ENCODE peak calls at places on chromosome X, in four cellular contexts. One of them, this sample, is unnamed.

GRCh38 chrX:9464435-9465371 is at the start of gene TBL1X:
- DNase-seq in psoas muscle: peak
- DNase-seq in NCI-H1105: no peak
- DNase-seq in brain microvascular endothelial cell: no peak
- DNase-seq in this sample: no peak

GRCh38 chrX:75061701-75062100 is 94.4 kb downstream of the ABCB7 start:
- DNase-seq in psoas muscle: no peak
- DNase-seq in NCI-H1105: no peak
- DNase-seq in brain microvascular endothelial cell: no peak
- DNase-seq in this sample: no peak

GRCh38 chrX:74656079-74656745 is 41.8 kb upstream of the RLIM start:
- DNase-seq in psoas muscle: no peak
- DNase-seq in NCI-H1105: no peak
- DNase-seq in brain microvascular endothelial cell: no peak
- DNase-seq in this sample: peak

GRCh38 chrX:29926659-29927058 is 288.7 kb upstream of the MAGEB2 start:
- DNase-seq in psoas muscle: no peak
- DNase-seq in NCI-H1105: no peak
- DNase-seq in brain microvascular endothelial cell: no peak
- DNase-seq in this sample: no peak

GRCh38 chrX:103250977-103251376 is 4.0 kb downstream of the TCEAL8 start:
- DNase-seq in psoas muscle: no peak
- DNase-seq in NCI-H1105: no peak
- DNase-seq in brain microvascular endothelial cell: no peak
- DNase-seq in this sample: no peak

GRCh38 chrX:115232933-115233496 is 881 bp downstream of the LRCH2 start:
- DNase-seq in psoas muscle: no peak
- DNase-seq in NCI-H1105: no peak
- DNase-seq in brain microvascular endothelial cell: no peak
- DNase-seq in this sample: no peak

GRCh38 chrX:133435544-133436124 is 20.3 kb upstream of the GPC4 start:
- DNase-seq in psoas muscle: no peak
- DNase-seq in NCI-H1105: no peak
- DNase-seq in brain microvascular endothelial cell: no peak
- DNase-seq in this sample: no peak

GRCh38 chrX:85024044-85024443 is 20.4 kb downstream of the APOOL start:
- DNase-seq in psoas muscle: no peak
- DNase-seq in NCI-H1105: no peak
- DNase-seq in brain microvascular endothelial cell: no peak
- DNase-seq in this sample: no peak

GRCh38 chrX:150508461-150509367 is 59.7 kb upstream of the MTM1 start:
- DNase-seq in psoas muscle: peak
- DNase-seq in NCI-H1105: peak
- DNase-seq in brain microvascular endothelial cell: no peak
- DNase-seq in this sample: no peak

GRCh38 chrX:10109695-10110094 is 47.1 kb upstream of the CLCN4 start:
- DNase-seq in psoas muscle: peak
- DNase-seq in NCI-H1105: no peak
- DNase-seq in brain microvascular endothelial cell: no peak
- DNase-seq in this sample: no peak

GRCh38 chrX:109911046-109911445 is 91.9 kb upstream of the TMEM164 start:
- DNase-seq in psoas muscle: no peak
- DNase-seq in NCI-H1105: no peak
- DNase-seq in brain microvascular endothelial cell: no peak
- DNase-seq in this sample: no peak

GRCh38 chrX:83521905-83522304 is 13.8 kb downstream of the POU3F4 start:
- DNase-seq in psoas muscle: no peak
- DNase-seq in NCI-H1105: no peak
- DNase-seq in brain microvascular endothelial cell: no peak
- DNase-seq in this sample: no peak

GRCh38 chrX:134431894-134432293 is 28.1 kb upstream of the HPRT1 start:
- DNase-seq in psoas muscle: no peak
- DNase-seq in NCI-H1105: no peak
- DNase-seq in brain microvascular endothelial cell: peak
- DNase-seq in this sample: peak

GRCh38 chrX:68721991-68722860 is 74.8 kb downstream of the STARD8 start:
- DNase-seq in psoas muscle: no peak
- DNase-seq in NCI-H1105: no peak
- DNase-seq in brain microvascular endothelial cell: no peak
- DNase-seq in this sample: no peak

GRCh38 chrX:368811-369562 is 17.7 kb downstream of the PPP2R3B start:
- DNase-seq in psoas muscle: no peak
- DNase-seq in NCI-H1105: no peak
- DNase-seq in brain microvascular endothelial cell: peak
- DNase-seq in this sample: peak

GRCh38 chrX:53287493-53288138 is 6.2 kb upstream of the IQSEC2 start:
- DNase-seq in psoas muscle: peak
- DNase-seq in NCI-H1105: peak
- DNase-seq in brain microvascular endothelial cell: peak
- DNase-seq in this sample: peak

GRCh38 chrX:143661286-143661685 is 25.4 kb upstream of the SLITRK4 start:
- DNase-seq in psoas muscle: no peak
- DNase-seq in NCI-H1105: no peak
- DNase-seq in brain microvascular endothelial cell: no peak
- DNase-seq in this sample: no peak

GRCh38 chrX:56802921-56803848 is 74.1 kb downstream of the NBDY start:
- DNase-seq in psoas muscle: peak
- DNase-seq in NCI-H1105: peak
- DNase-seq in brain microvascular endothelial cell: peak
- DNase-seq in this sample: peak

GRCh38 chrX:153878285-153878779 is 7.6 kb downstream of the L1CAM start:
- DNase-seq in psoas muscle: no peak
- DNase-seq in NCI-H1105: no peak
- DNase-seq in brain microvascular endothelial cell: no peak
- DNase-seq in this sample: no peak

GRCh38 chrX:134717698-134718328 is 59.5 kb upstream of the PLAC1 start:
- DNase-seq in psoas muscle: no peak
- DNase-seq in NCI-H1105: no peak
- DNase-seq in brain microvascular endothelial cell: no peak
- DNase-seq in this sample: peak

GRCh38 chrX:24298191-24298590 is 15.7 kb downstream of the SUPT20HL2 start:
- DNase-seq in psoas muscle: no peak
- DNase-seq in NCI-H1105: no peak
- DNase-seq in brain microvascular endothelial cell: no peak
- DNase-seq in this sample: peak

GRCh38 chrX:154463611-154464220 is 5.6 kb downstream of the PLXNA3 start:
- DNase-seq in psoas muscle: no peak
- DNase-seq in NCI-H1105: no peak
- DNase-seq in brain microvascular endothelial cell: no peak
- DNase-seq in this sample: no peak

GRCh38 chrX:65522739-65523372 is 11.7 kb downstream of the LAS1L start:
- DNase-seq in psoas muscle: no peak
- DNase-seq in NCI-H1105: no peak
- DNase-seq in brain microvascular endothelial cell: peak
- DNase-seq in this sample: peak

GRCh38 chrX:155070038-155070437 is 898 bp downstream of the CMC4 start:
- DNase-seq in psoas muscle: no peak
- DNase-seq in NCI-H1105: no peak
- DNase-seq in brain microvascular endothelial cell: no peak
- DNase-seq in this sample: peak

GRCh38 chrX:13048265-13048664 is 3.8 kb upstream of the FAM9C start:
- DNase-seq in psoas muscle: no peak
- DNase-seq in NCI-H1105: no peak
- DNase-seq in brain microvascular endothelial cell: peak
- DNase-seq in this sample: no peak

GRCh38 chrX:9537781-9538180 is 72.9 kb downstream of the TBL1X start:
- DNase-seq in psoas muscle: no peak
- DNase-seq in NCI-H1105: no peak
- DNase-seq in brain microvascular endothelial cell: no peak
- DNase-seq in this sample: no peak

GRCh38 chrX:129790146-129790545 is 10.4 kb downstream of the SASH3 start:
- DNase-seq in psoas muscle: no peak
- DNase-seq in NCI-H1105: no peak
- DNase-seq in brain microvascular endothelial cell: no peak
- DNase-seq in this sample: no peak

GRCh38 chrX:83845397-83845796 is 15.5 kb upstream of the CYLC1 start:
- DNase-seq in psoas muscle: no peak
- DNase-seq in NCI-H1105: peak
- DNase-seq in brain microvascular endothelial cell: peak
- DNase-seq in this sample: peak

GRCh38 chrX:23784487-23785301 is 1.7 kb downstream of the SAT1 start:
- DNase-seq in psoas muscle: no peak
- DNase-seq in NCI-H1105: no peak
- DNase-seq in brain microvascular endothelial cell: peak
- DNase-seq in this sample: peak